ENCODE peak calls at places on chromosome X, in five cellular contexts. A is neural progenitor cell, M is nephron progenitor cell, X is NCI-H446, F is GM12864. V is an unnamed sample.

GRCh38 chrX:9909254-9909653 is 57.9 kb upstream of the CLDN34 start:
- DNase-seq in F (no peak), X (no peak), M (no peak), A (no peak), V (no peak)

GRCh38 chrX:40040686-40041461 is 56.9 kb downstream of the BCOR start:
- DNase-seq in F (no peak), A (no peak), X (no peak), M (no peak), V (no peak)

GRCh38 chrX:42604302-42604701 is 173.7 kb downstream of the PPP1R2C start:
- DNase-seq in F (no peak), X (no peak), A (no peak), M (no peak), V (no peak)

GRCh38 chrX:108361316-108361715 is 76.9 kb downstream of the COL4A6 start:
- DNase-seq in F (no peak), M (no peak), X (no peak), A (no peak), V (no peak)

GRCh38 chrX:54171527-54171926 is 11.5 kb downstream of the FAM120C start:
- DNase-seq in M (no peak), A (no peak), X (no peak), F (no peak), V (no peak)

GRCh38 chrX:14095702-14096101 is 66.0 kb upstream of the GEMIN8 start:
- DNase-seq in X (no peak), A (peak), M (peak), F (peak), V (peak)

GRCh38 chrX:30971761-30972603 is 82.9 kb upstream of the TAB3 start:
- DNase-seq in A (peak), X (peak), F (no peak), M (peak), V (peak)

GRCh38 chrX:70032797-70033196 is 16.9 kb downstream of the AWAT2 start:
- DNase-seq in A (no peak), M (no peak), F (no peak), X (peak), V (no peak)

GRCh38 chrX:122187065-122187464 is 997.0 kb upstream of the GRIA3 start:
- DNase-seq in F (no peak), X (no peak), A (no peak), M (no peak), V (no peak)

GRCh38 chrX:135384161-135384836 is 37.4 kb upstream of the SMIM10L2A start:
- DNase-seq in M (no peak), A (no peak), F (no peak), X (no peak), V (no peak)

GRCh38 chrX:118116308-118117068 is at the start of gene KLHL13:
- DNase-seq in F (no peak), X (peak), A (peak), M (peak), V (peak)

GRCh38 chrX:9644335-9644734 is 121.3 kb downstream of the GPR143 start:
- DNase-seq in X (no peak), A (no peak), F (no peak), M (no peak), V (no peak)

GRCh38 chrX:45862801-45863200 is 662.1 kb upstream of the DIPK2B start:
- DNase-seq in A (no peak), M (no peak), F (no peak), X (no peak), V (no peak)

GRCh38 chrX:39144323-39144722 is 343.1 kb downstream of the MID1IP1 start:
- DNase-seq in F (peak), M (no peak), X (no peak), A (no peak), V (no peak)

GRCh38 chrX:134460005-134460860 is at the start of gene HPRT1:
- DNase-seq in F (peak), A (peak), M (peak), X (peak), V (peak)

GRCh38 chrX:45068555-45068954 is 132.1 kb downstream of the DIPK2B start:
- DNase-seq in M (no peak), A (no peak), X (no peak), F (no peak), V (no peak)

GRCh38 chrX:6384391-6384790 is 150.5 kb downstream of the VCX3A start:
- DNase-seq in M (peak), F (no peak), X (no peak), A (peak), V (no peak)

GRCh38 chrX:18654873-18655836 is 16.8 kb downstream of the RS1 start:
- DNase-seq in A (no peak), M (no peak), F (no peak), X (no peak), V (peak)

GRCh38 chrX:1673337-1673736 is 58.5 kb downstream of the ASMT start:
- DNase-seq in X (peak), M (peak), F (no peak), A (peak), V (peak)

GRCh38 chrX:19593684-19594083 is 78.4 kb upstream of the MAP3K15 start:
- DNase-seq in A (no peak), M (no peak), F (no peak), X (peak), V (peak)

GRCh38 chrX:10404435-10404834 is 215.9 kb downstream of the MID1 start:
- DNase-seq in X (no peak), F (no peak), A (no peak), M (no peak), V (no peak)

GRCh38 chrX:46912673-46913491 is 661 bp downstream of the JADE3 start:
- DNase-seq in X (peak), M (peak), F (no peak), A (peak), V (peak)

GRCh38 chrX:2398341-2398656 is 102.5 kb downstream of the DHRSX start:
- DNase-seq in A (no peak), X (no peak), M (no peak), F (no peak), V (no peak)

GRCh38 chrX:15310117-15310516 is 5.3 kb downstream of the ASB11 start:
- DNase-seq in A (no peak), M (no peak), F (no peak), X (peak), V (no peak)

GRCh38 chrX:1582686-1583437 is 8.5 kb upstream of the AKAP17A start:
- DNase-seq in M (no peak), X (no peak), A (no peak), F (peak), V (no peak)

GRCh38 chrX:66110112-66110511 is 53.9 kb upstream of the HEPH start:
- DNase-seq in M (no peak), X (no peak), F (peak), A (peak), V (peak)

GRCh38 chrX:29941292-29941691 is 274.1 kb upstream of the MAGEB2 start:
- DNase-seq in M (no peak), F (no peak), X (no peak), A (no peak), V (no peak)

GRCh38 chrX:70481871-70482270 is 37.2 kb downstream of the DLG3 start:
- DNase-seq in A (no peak), F (no peak), X (no peak), M (no peak), V (no peak)

GRCh38 chrX:140762061-140762460 is 52.5 kb downstream of the LINC00632 start:
- DNase-seq in A (peak), X (peak), M (peak), F (no peak), V (peak)

GRCh38 chrX:47648376-47648775 is 2.0 kb downstream of the ELK1 start:
- DNase-seq in F (no peak), X (no peak), M (no peak), A (no peak), V (no peak)

GRCh38 chrX:151004085-151004484 is 20.9 kb downstream of the HMGB3 start:
- DNase-seq in A (peak), F (no peak), M (no peak), X (no peak), V (no peak)

GRCh38 chrX:139680356-139680755 is 27.6 kb downstream of the MCF2 start:
- DNase-seq in F (no peak), M (no peak), X (no peak), A (no peak), V (no peak)

V was measured in HAP-1.